ENCODE peak calls at places on chromosomes 6 and 20, in six cellular contexts. H, I, V, T, U and M are unnamed samples.
A peak's percentile ranks its signal among the peaks of the same experiment; 100 is the strongest.

GRCh38 chr6:144661101-144661806 is 376.1 kb downstream of the UTRN start:
- DNase-seq in H (peak; percentile 6), U (no peak), T (no peak), V (no peak), I (peak; percentile 78), M (no peak)

GRCh38 chr6:30940361-30941001 is at the start of gene MUCL3:
- DNase-seq in U (no peak), V (no peak), T (no peak), I (no peak), H (peak; percentile 30), M (no peak)

GRCh38 chr6:30725713-30726505 is 5.8 kb downstream of the TUBB start:
- DNase-seq in T (no peak), U (peak; percentile 28), H (peak; percentile 33), V (no peak), I (peak; percentile 63), M (no peak)

GRCh38 chr6:131519670-131520436 is 53.2 kb upstream of the ARG1 start:
- DNase-seq in T (peak; percentile 27), V (no peak), U (peak; percentile 28), I (peak; percentile 83), H (no peak), M (peak; percentile 47)

GRCh38 chr6:154984146-154984545 is 11.0 kb upstream of the TIAM2 start:
- DNase-seq in U (no peak), H (no peak), I (no peak), T (no peak), V (no peak), M (no peak)

GRCh38 chr6:137432054-137432545 is 62.1 kb downstream of the OLIG3 start:
- DNase-seq in T (no peak), V (no peak), I (no peak), U (no peak), H (no peak), M (no peak)

GRCh38 chr6:122798099-122798641 is 9.1 kb downstream of the SMPDL3A start:
- DNase-seq in T (peak; percentile 13), V (no peak), U (no peak), H (no peak), I (no peak), M (no peak)

GRCh38 chr6:36701401-36701991 is 3.9 kb downstream of the RAB44 start:
- DNase-seq in T (no peak), H (peak; percentile 66), V (no peak), U (no peak), I (peak; percentile 23), M (no peak)

GRCh38 chr6:144266091-144266649 is 19.0 kb upstream of the UTRN start:
- DNase-seq in V (no peak), T (peak; percentile 42), U (no peak), H (peak; percentile 74), I (peak; percentile 92), M (peak; percentile 21)

GRCh38 chr6:30684386-30685156 is 1.9 kb downstream of the PPP1R18 start:
- DNase-seq in I (no peak), U (peak; percentile 48), H (no peak), V (peak; percentile 29), T (no peak), M (no peak)

GRCh38 chr6:107713214-107713962 is 110.7 kb downstream of the SCML4 start:
- DNase-seq in V (no peak), I (no peak), H (no peak), T (no peak), U (no peak), M (no peak)

GRCh38 chr6:74137910-74138309 is 441.9 kb downstream of the CD109 start:
- DNase-seq in I (peak; percentile 3), V (no peak), T (no peak), H (no peak), U (no peak), M (no peak)

GRCh38 chr6:133893324-133893692 is 4.4 kb downstream of the TCF21 start:
- DNase-seq in V (no peak), H (no peak), T (no peak), I (no peak), U (no peak), M (no peak)

GRCh38 chr6:159252955-159253508 is 83.8 kb downstream of the FNDC1 start:
- DNase-seq in T (peak; percentile 17), I (peak; percentile 88), V (no peak), U (peak; percentile 20), H (peak; percentile 77), M (no peak)

GRCh38 chr6:7262746-7263335 is 50.2 kb downstream of the SSR1 start:
- DNase-seq in T (no peak), V (no peak), U (no peak), H (peak; percentile 17), I (no peak), M (no peak)

GRCh38 chr6:155472886-155473285 is 17.2 kb upstream of the NOX3 start:
- DNase-seq in U (no peak), T (no peak), V (no peak), H (no peak), I (no peak), M (no peak)

GRCh38 chr6:52373294-52373693 is 11.3 kb downstream of the PAQR8 start:
- DNase-seq in T (no peak), I (no peak), H (no peak), U (no peak), V (no peak), M (no peak)

GRCh38 chr6:41707565-41708200 is 27.7 kb downstream of the TFEB start:
- DNase-seq in H (no peak), I (no peak), V (peak; percentile 28), U (no peak), T (no peak), M (no peak)

GRCh38 chr6:20686142-20686541 is 151.9 kb downstream of the CDKAL1 start:
- DNase-seq in V (no peak), U (peak; percentile 47), H (no peak), T (no peak), I (peak; percentile 80), M (no peak)

GRCh38 chr6:48743738-48744137 is 632.7 kb upstream of the PTCHD4 start:
- DNase-seq in I (no peak), H (no peak), V (no peak), T (no peak), U (no peak), M (no peak)

GRCh38 chr6:5379647-5380242 is 118.4 kb downstream of the FARS2 start:
- DNase-seq in U (peak; percentile 55), T (no peak), I (peak; percentile 84), H (peak; percentile 54), V (no peak), M (peak; percentile 42)

GRCh38 chr20:49979030-49979832 is 3.5 kb upstream of the SNAI1 start:
- DNase-seq in H (peak; percentile 97), U (peak; percentile 73), I (peak; percentile 85), V (peak; percentile 69), T (no peak), M (peak; percentile 41)

GRCh38 chr20:61763740-61764400 is 301.8 kb downstream of the TAF4 start:
- DNase-seq in I (no peak), U (no peak), H (no peak), V (no peak), T (no peak), M (no peak)

GRCh38 chr20:33732166-33732970 is 572 bp downstream of the ZNF341 start:
- DNase-seq in I (peak; percentile 87), U (peak; percentile 93), H (peak; percentile 95), T (peak; percentile 78), V (no peak), M (peak; percentile 90)

GRCh38 chr20:3235661-3236324 is 3.2 kb downstream of the SLC4A11 start:
- DNase-seq in V (no peak), I (no peak), U (no peak), T (no peak), H (no peak), M (no peak)

GRCh38 chr20:62840244-62841197 is 21.1 kb downstream of the TCFL5 start:
- DNase-seq in V (no peak), T (no peak), I (no peak), H (peak; percentile 57), U (no peak), M (no peak)